ENCODE peak calls at places on chromosomes 12 and 14, in ten cellular contexts. F, M, U, X, O, A, B, N, P and E are unnamed samples.

GRCh38 chr12:66627988-66628317 is 50.9 kb downstream of the GRIP1 start:
- DNase-seq in F (no peak), M (no peak), U (no peak), X (no peak), O (no peak), A (no peak), B (no peak), N (no peak), P (no peak), E (no peak)

GRCh38 chr12:21607701-21608100 is 3.1 kb upstream of the GYS2 start:
- DNase-seq in F (no peak), M (no peak), U (no peak), X (peak; percentile 66), O (no peak), A (no peak), B (peak; percentile 33), N (peak; percentile 12), P (peak; percentile 2), E (no peak)

GRCh38 chr12:127785936-127786335 is 481.0 kb upstream of the TMEM132C start:
- DNase-seq in F (no peak), M (no peak), U (no peak), X (no peak), O (no peak), A (no peak), B (no peak), N (no peak), P (no peak), E (no peak)

GRCh38 chr14:74144789-74145188 is 60.0 kb downstream of the LIN52 start:
- DNase-seq in F (peak; percentile 29), M (no peak), U (no peak), X (no peak), O (no peak), A (no peak), B (no peak), N (no peak), P (no peak), E (no peak)

GRCh38 chr12:43273467-43273866 is 278.5 kb downstream of the ADAMTS20 start:
- DNase-seq in F (no peak), M (no peak), U (no peak), X (no peak), O (no peak), A (no peak), B (peak; percentile 31), N (no peak), P (peak; percentile 57), E (no peak)

GRCh38 chr12:46133751-46134150 is 135.1 kb downstream of the SLC38A1 start:
- DNase-seq in F (no peak), M (no peak), U (no peak), X (no peak), O (no peak), A (no peak), B (peak; percentile 18), N (no peak), P (no peak), E (no peak)

GRCh38 chr12:55058082-55058481 is 38.3 kb downstream of the NEUROD4 start:
- DNase-seq in F (no peak), M (no peak), U (no peak), X (no peak), O (no peak), A (no peak), B (no peak), N (no peak), P (no peak), E (no peak)

GRCh38 chr14:97444248-97444647 is 647.1 kb downstream of the VRK1 start:
- DNase-seq in F (no peak), M (no peak), U (no peak), X (no peak), O (no peak), A (no peak), B (no peak), N (no peak), P (no peak), E (no peak)

GRCh38 chr14:104696671-104697316 is 7.4 kb downstream of the INF2 start:
- DNase-seq in F (no peak), M (no peak), U (no peak), X (no peak), O (no peak), A (no peak), B (no peak), N (no peak), P (no peak), E (no peak)
- H3K4me1 ChIP-seq in F (peaks cover 56% of the 10 kb centered on the region), M (peaks cover 4% of the 10 kb centered on the region), U (peaks cover 65% of the 10 kb centered on the region), X (peaks cover 28% of the 10 kb centered on the region), O (peaks cover 84% of the 10 kb centered on the region), A (peaks cover 57% of the 10 kb centered on the region), B (peaks cover 31% of the 10 kb centered on the region), N (peaks cover 7% of the 10 kb centered on the region), P (peaks cover 41% of the 10 kb centered on the region), E (peaks cover 44% of the 10 kb centered on the region)

GRCh38 chr14:90552465-90553297 is 155.9 kb downstream of the CALM1 start:
- DNase-seq in F (no peak), M (no peak), U (no peak), X (no peak), O (peak; percentile 34), A (peak; percentile 51), B (no peak), N (no peak), P (no peak), E (no peak)

GRCh38 chr14:90551733-90552464 is 155.1 kb downstream of the CALM1 start:
- DNase-seq in F (no peak), M (no peak), U (no peak), X (no peak), O (peak; percentile 38), A (peak; percentile 58), B (no peak), N (no peak), P (no peak), E (no peak)

GRCh38 chr14:90554341-90554740 is 157.5 kb downstream of the CALM1 start:
- DNase-seq in F (no peak), M (peak; percentile 33), U (no peak), X (no peak), O (peak; percentile 70), A (peak; percentile 77), B (no peak), N (no peak), P (no peak), E (no peak)

GRCh38 chr14:90553921-90554336 is 157.1 kb downstream of the CALM1 start:
- DNase-seq in F (no peak), M (no peak), U (no peak), X (no peak), O (peak; percentile 30), A (no peak), B (no peak), N (no peak), P (no peak), E (no peak)

DNA sequence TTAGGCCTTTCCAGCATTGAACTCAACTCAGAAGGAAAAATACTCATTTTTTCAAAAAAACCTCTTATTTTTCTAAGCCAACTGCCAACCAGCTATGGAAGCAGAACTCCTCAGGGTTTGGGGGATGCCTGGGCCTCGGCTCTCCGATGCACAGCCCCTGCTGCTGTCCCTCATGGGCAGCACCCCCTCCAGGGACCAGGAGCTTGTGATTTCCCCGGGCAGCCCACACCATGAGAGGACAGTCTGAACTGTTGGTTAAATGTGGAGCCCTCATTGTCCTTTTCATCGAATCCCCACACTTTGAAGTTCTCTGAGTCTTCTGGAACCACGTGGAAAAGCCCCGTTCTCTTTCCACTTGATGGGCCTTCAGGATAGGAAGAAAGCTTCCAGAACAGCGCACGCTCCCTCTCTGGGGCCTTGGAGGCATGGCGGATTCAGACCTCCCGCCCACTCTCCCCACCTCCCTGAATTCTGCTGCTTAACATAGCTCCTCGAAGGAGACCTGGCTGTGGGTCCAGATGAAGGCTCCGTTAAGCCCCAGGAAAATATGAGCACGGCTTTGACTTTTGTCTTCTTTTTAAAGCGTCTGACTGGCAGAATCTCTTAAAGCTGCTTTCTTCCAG is 156.6 kb downstream of the CALM1 start:
- DNase-seq in F (no peak), M (no peak), U (no peak), X (no peak), O (no peak), A (no peak), B (no peak), N (no peak), P (no peak), E (no peak)
- H3K4me1 ChIP-seq in F (peaks cover 14% of the 10 kb centered on the region), M (no peaks in the 10 kb centered on the region), U (peaks cover 14% of the 10 kb centered on the region), X (no peaks in the 10 kb centered on the region), O (no peaks in the 10 kb centered on the region), A (peaks cover 13% of the 10 kb centered on the region), B (peaks cover 5% of the 10 kb centered on the region), N (no peaks in the 10 kb centered on the region), P (peaks cover 17% of the 10 kb centered on the region), E (no peaks in the 10 kb centered on the region)

GRCh38 chr14:93967637-93968250 is 8.6 kb downstream of the ASB2 start:
- DNase-seq in F (no peak), M (no peak), U (peak; percentile 31), X (no peak), O (no peak), A (no peak), B (no peak), N (no peak), P (no peak), E (no peak)
- H3K4me1 ChIP-seq in F (peaks cover 3% of the 10 kb centered on the region), M (no peaks in the 10 kb centered on the region), U (peaks cover 42% of the 10 kb centered on the region), X (peaks cover 8% of the 10 kb centered on the region), O (peaks cover 36% of the 10 kb centered on the region), A (peaks cover 31% of the 10 kb centered on the region), B (peaks cover 18% of the 10 kb centered on the region), N (no peaks in the 10 kb centered on the region), P (peaks cover 20% of the 10 kb centered on the region), E (peaks cover 24% of the 10 kb centered on the region)

GRCh38 chr12:111180830-111181726 is 187.8 kb downstream of the PHETA1 start:
- DNase-seq in F (peak; percentile 63), M (peak; percentile 58), U (peak; percentile 43), X (peak; percentile 46), O (peak; percentile 70), A (peak; percentile 73), B (peak; percentile 4), N (no peak), P (no peak), E (no peak)
- H3K4me1 ChIP-seq in F (peaks cover 7% of the 10 kb centered on the region), M (peaks cover 11% of the 10 kb centered on the region), U (peaks cover 4% of the 10 kb centered on the region), X (no peaks in the 10 kb centered on the region), O (peaks cover 8% of the 10 kb centered on the region), A (peaks cover 6% of the 10 kb centered on the region), B (no peaks in the 10 kb centered on the region), N (no peaks in the 10 kb centered on the region), P (no peaks in the 10 kb centered on the region), E (no peaks in the 10 kb centered on the region)

DNA sequence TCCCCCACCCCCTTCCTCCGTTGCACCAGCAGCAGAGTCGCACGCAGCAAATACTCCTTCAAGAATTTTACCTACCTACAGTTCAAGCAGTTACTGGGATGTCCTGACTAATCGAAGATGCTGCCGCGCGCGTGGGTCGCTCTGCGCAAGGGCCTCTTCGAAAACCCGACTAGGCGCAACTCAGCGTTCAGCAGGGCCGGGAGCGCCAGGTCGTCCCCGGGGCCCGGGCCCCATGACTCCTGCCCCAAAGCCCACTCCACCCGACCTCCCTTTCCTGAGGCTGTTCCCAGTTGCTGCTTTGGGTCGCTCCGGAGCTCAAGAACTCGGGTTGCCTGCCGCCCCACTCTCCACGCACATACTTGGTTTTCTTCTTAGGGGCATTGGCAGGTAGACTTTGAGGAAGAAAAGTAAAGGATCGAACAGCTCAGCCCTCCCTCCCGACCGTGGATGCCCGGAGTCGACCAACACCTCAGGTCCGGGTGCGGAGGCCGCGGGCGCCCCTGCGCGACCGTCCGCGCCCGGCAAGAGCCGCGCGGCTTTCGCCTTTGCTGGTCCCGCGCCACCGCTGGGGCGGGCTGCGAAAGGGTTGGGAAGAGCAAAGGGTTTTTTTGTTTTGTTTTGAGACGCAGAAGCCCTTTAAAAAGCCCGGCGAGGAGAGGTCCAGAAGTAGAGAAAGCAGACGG is 1.9 kb downstream of the BMP4 start:
- DNase-seq in F (peak; percentile 35), M (peak; percentile 16), U (no peak), X (peak; percentile 41), O (no peak), A (peak; percentile 69), B (peak; percentile 36), N (no peak), P (peak; percentile 39), E (no peak)
- H3K4me1 ChIP-seq in F (peaks cover 30% of the 10 kb centered on the region), M (peaks cover 48% of the 10 kb centered on the region), U (peaks cover 39% of the 10 kb centered on the region), X (no peaks in the 10 kb centered on the region), O (peaks cover 17% of the 10 kb centered on the region), A (peaks cover 4% of the 10 kb centered on the region), B (peaks cover 4% of the 10 kb centered on the region), N (peaks cover 35% of the 10 kb centered on the region), P (peaks cover 32% of the 10 kb centered on the region), E (peaks cover 24% of the 10 kb centered on the region)